ENCODE peak calls at places on chromosomes 16 and 17, in ten cellular contexts. One of them, this sample, is unnamed.

GRCh38 chr16:67767953-67768352 is 38.4 kb downstream of the RANBP10 start:
- DNase-seq in ovary: no peak
- DNase-seq in CD8-positive, alpha-beta T cell: no peak
- DNase-seq in neural progenitor cell: no peak
- DNase-seq in mucosa of descending colon: no peak
- DNase-seq in heart left ventricle: no peak
- DNase-seq in right lobe of liver: no peak
- DNase-seq in Panc1: no peak
- DNase-seq in fibroblast of lung: peak; percentile 80
- DNase-seq in thoracic aorta: no peak
- DNase-seq in this sample: no peak

GRCh38 chr16:11547517-11547916 is 39.2 kb downstream of the LITAF start:
- DNase-seq in fibroblast of lung: no peak
- DNase-seq in CD8-positive, alpha-beta T cell: no peak
- DNase-seq in mucosa of descending colon: no peak
- DNase-seq in neural progenitor cell: no peak
- DNase-seq in heart left ventricle: no peak
- DNase-seq in ovary: no peak
- DNase-seq in Panc1: no peak
- DNase-seq in thoracic aorta: no peak
- DNase-seq in right lobe of liver: no peak
- DNase-seq in this sample: no peak

GRCh38 chr16:49419016-49419415 is 45.4 kb downstream of the C16orf78 start:
- DNase-seq in mucosa of descending colon: no peak
- DNase-seq in neural progenitor cell: peak; percentile 28
- DNase-seq in CD8-positive, alpha-beta T cell: no peak
- DNase-seq in fibroblast of lung: no peak
- DNase-seq in right lobe of liver: no peak
- DNase-seq in thoracic aorta: no peak
- DNase-seq in heart left ventricle: no peak
- DNase-seq in Panc1: no peak
- DNase-seq in ovary: no peak
- DNase-seq in this sample: no peak

GRCh38 chr17:75536401-75536800 is 10.9 kb downstream of the LLGL2 start:
- DNase-seq in CD8-positive, alpha-beta T cell: no peak
- DNase-seq in mucosa of descending colon: no peak
- DNase-seq in thoracic aorta: no peak
- DNase-seq in ovary: no peak
- DNase-seq in neural progenitor cell: no peak
- DNase-seq in heart left ventricle: no peak
- DNase-seq in fibroblast of lung: no peak
- DNase-seq in Panc1: no peak
- DNase-seq in right lobe of liver: no peak
- DNase-seq in this sample: no peak

GRCh38 chr16:54936086-54936978 is 5.7 kb downstream of the IRX5 start:
- DNase-seq in right lobe of liver: no peak
- DNase-seq in neural progenitor cell: peak; percentile 89
- DNase-seq in thoracic aorta: no peak
- DNase-seq in ovary: no peak
- DNase-seq in CD8-positive, alpha-beta T cell: no peak
- DNase-seq in Panc1: no peak
- DNase-seq in heart left ventricle: no peak
- DNase-seq in fibroblast of lung: no peak
- DNase-seq in mucosa of descending colon: no peak
- DNase-seq in this sample: no peak

GRCh38 chr17:74852237-74853047 is 7.2 kb downstream of the GRIN2C start:
- DNase-seq in thoracic aorta: no peak
- DNase-seq in Panc1: no peak
- DNase-seq in neural progenitor cell: peak; percentile 93
- DNase-seq in right lobe of liver: no peak
- DNase-seq in heart left ventricle: no peak
- DNase-seq in mucosa of descending colon: peak; percentile 48
- DNase-seq in CD8-positive, alpha-beta T cell: peak; percentile 55
- DNase-seq in ovary: no peak
- DNase-seq in fibroblast of lung: no peak
- DNase-seq in this sample: no peak

GRCh38 chr16:80122155-80122554 is 418.6 kb upstream of the DYNLRB2 start:
- DNase-seq in right lobe of liver: no peak
- DNase-seq in fibroblast of lung: peak; percentile 75
- DNase-seq in mucosa of descending colon: peak; percentile 46
- DNase-seq in CD8-positive, alpha-beta T cell: no peak
- DNase-seq in ovary: peak; percentile 48
- DNase-seq in thoracic aorta: no peak
- DNase-seq in heart left ventricle: peak; percentile 32
- DNase-seq in Panc1: no peak
- DNase-seq in neural progenitor cell: no peak
- DNase-seq in this sample: peak; percentile 81

GRCh38 chr16:66248096-66248495 is 118.4 kb upstream of the CDH5 start:
- DNase-seq in fibroblast of lung: peak; percentile 73
- DNase-seq in CD8-positive, alpha-beta T cell: no peak
- DNase-seq in mucosa of descending colon: peak; percentile 20
- DNase-seq in right lobe of liver: no peak
- DNase-seq in ovary: peak; percentile 87
- DNase-seq in thoracic aorta: no peak
- DNase-seq in Panc1: no peak
- DNase-seq in neural progenitor cell: no peak
- DNase-seq in heart left ventricle: peak; percentile 68
- DNase-seq in this sample: peak; percentile 88

GRCh38 chr17:3659541-3660111 is 8.8 kb downstream of the TAX1BP3 start:
- DNase-seq in mucosa of descending colon: peak; percentile 62
- DNase-seq in ovary: peak; percentile 88
- DNase-seq in CD8-positive, alpha-beta T cell: no peak
- DNase-seq in fibroblast of lung: peak; percentile 94
- DNase-seq in thoracic aorta: peak; percentile 51
- DNase-seq in heart left ventricle: peak; percentile 62
- DNase-seq in right lobe of liver: no peak
- DNase-seq in neural progenitor cell: no peak
- DNase-seq in Panc1: no peak
- DNase-seq in this sample: peak; percentile 87

GRCh38 chr17:77717941-77718668 is 240.4 kb upstream of the TNRC6C start:
- DNase-seq in neural progenitor cell: peak; percentile 85
- DNase-seq in Panc1: no peak
- DNase-seq in thoracic aorta: no peak
- DNase-seq in CD8-positive, alpha-beta T cell: no peak
- DNase-seq in mucosa of descending colon: no peak
- DNase-seq in fibroblast of lung: no peak
- DNase-seq in right lobe of liver: no peak
- DNase-seq in ovary: no peak
- DNase-seq in heart left ventricle: no peak
- DNase-seq in this sample: no peak

GRCh38 chr16:50559342-50559741 is 11.1 kb downstream of the NKD1 start:
- DNase-seq in Panc1: no peak
- DNase-seq in mucosa of descending colon: no peak
- DNase-seq in neural progenitor cell: no peak
- DNase-seq in ovary: no peak
- DNase-seq in CD8-positive, alpha-beta T cell: no peak
- DNase-seq in thoracic aorta: no peak
- DNase-seq in fibroblast of lung: no peak
- DNase-seq in right lobe of liver: no peak
- DNase-seq in heart left ventricle: no peak
- DNase-seq in this sample: no peak

GRCh38 chr16:87570938-87571867 is 31.1 kb upstream of the JPH3 start:
- DNase-seq in CD8-positive, alpha-beta T cell: no peak
- DNase-seq in Panc1: no peak
- DNase-seq in right lobe of liver: peak; percentile 87
- DNase-seq in heart left ventricle: no peak
- DNase-seq in fibroblast of lung: peak; percentile 75
- DNase-seq in thoracic aorta: peak; percentile 28
- DNase-seq in mucosa of descending colon: peak; percentile 64
- DNase-seq in neural progenitor cell: peak; percentile 73
- DNase-seq in ovary: peak; percentile 51
- DNase-seq in this sample: no peak

GRCh38 chr16:50152386-50152806 is 710 bp upstream of the TENT4B start:
- DNase-seq in CD8-positive, alpha-beta T cell: peak; percentile 81
- DNase-seq in heart left ventricle: no peak
- DNase-seq in mucosa of descending colon: peak; percentile 65
- DNase-seq in neural progenitor cell: no peak
- DNase-seq in fibroblast of lung: peak; percentile 29
- DNase-seq in Panc1: peak; percentile 8
- DNase-seq in right lobe of liver: peak; percentile 69
- DNase-seq in ovary: no peak
- DNase-seq in thoracic aorta: no peak
- DNase-seq in this sample: peak; percentile 76

GRCh38 chr16:29007865-29008593 is 23.2 kb downstream of the LAT start:
- DNase-seq in mucosa of descending colon: no peak
- DNase-seq in fibroblast of lung: peak; percentile 61
- DNase-seq in neural progenitor cell: no peak
- DNase-seq in Panc1: no peak
- DNase-seq in heart left ventricle: no peak
- DNase-seq in thoracic aorta: no peak
- DNase-seq in CD8-positive, alpha-beta T cell: peak; percentile 81
- DNase-seq in ovary: no peak
- DNase-seq in right lobe of liver: no peak
- DNase-seq in this sample: no peak

GRCh38 chr17:40443196-40443987 is at the start of gene IGFBP4:
- DNase-seq in CD8-positive, alpha-beta T cell: peak; percentile 83
- DNase-seq in thoracic aorta: no peak
- DNase-seq in neural progenitor cell: peak; percentile 94
- DNase-seq in fibroblast of lung: peak; percentile 79
- DNase-seq in ovary: peak; percentile 91
- DNase-seq in mucosa of descending colon: peak; percentile 88
- DNase-seq in right lobe of liver: peak; percentile 88
- DNase-seq in Panc1: no peak
- DNase-seq in heart left ventricle: peak; percentile 86
- DNase-seq in this sample: peak; percentile 94

GRCh38 chr17:82441686-82442487 is 8.7 kb downstream of the CYBC1 start:
- DNase-seq in Panc1: no peak
- DNase-seq in ovary: no peak
- DNase-seq in thoracic aorta: no peak
- DNase-seq in mucosa of descending colon: no peak
- DNase-seq in fibroblast of lung: no peak
- DNase-seq in right lobe of liver: no peak
- DNase-seq in heart left ventricle: no peak
- DNase-seq in neural progenitor cell: no peak
- DNase-seq in CD8-positive, alpha-beta T cell: no peak
- DNase-seq in this sample: no peak
- H3K4me1 ChIP-seq in Panc1: peaks cover 11% of the 10 kb centered on the region
- H3K4me1 ChIP-seq in ovary: peaks cover 9% of the 10 kb centered on the region
- H3K4me1 ChIP-seq in thoracic aorta: peaks cover 17% of the 10 kb centered on the region
- H3K4me1 ChIP-seq in mucosa of descending colon: no peaks in the 10 kb centered on the region
- H3K4me1 ChIP-seq in fibroblast of lung: no peaks in the 10 kb centered on the region
- H3K4me1 ChIP-seq in right lobe of liver: no peaks in the 10 kb centered on the region
- H3K4me1 ChIP-seq in heart left ventricle: no peaks in the 10 kb centered on the region
- H3K4me1 ChIP-seq in neural progenitor cell: no peaks in the 10 kb centered on the region
- H3K4me1 ChIP-seq in CD8-positive, alpha-beta T cell: peaks cover 6% of the 10 kb centered on the region
- H3K4me1 ChIP-seq in this sample: no peaks in the 10 kb centered on the region

GRCh38 chr17:18163528-18163927 is 20.1 kb upstream of the ALKBH5 start:
- DNase-seq in CD8-positive, alpha-beta T cell: no peak
- DNase-seq in Panc1: no peak
- DNase-seq in thoracic aorta: no peak
- DNase-seq in heart left ventricle: no peak
- DNase-seq in right lobe of liver: no peak
- DNase-seq in neural progenitor cell: no peak
- DNase-seq in fibroblast of lung: no peak
- DNase-seq in mucosa of descending colon: no peak
- DNase-seq in ovary: no peak
- DNase-seq in this sample: no peak

GRCh38 chr17:18161226-18162094 is 22.2 kb upstream of the ALKBH5 start:
- DNase-seq in fibroblast of lung: no peak
- DNase-seq in mucosa of descending colon: no peak
- DNase-seq in ovary: no peak
- DNase-seq in heart left ventricle: no peak
- DNase-seq in thoracic aorta: no peak
- DNase-seq in right lobe of liver: no peak
- DNase-seq in CD8-positive, alpha-beta T cell: no peak
- DNase-seq in neural progenitor cell: no peak
- DNase-seq in Panc1: no peak
- DNase-seq in this sample: no peak

GRCh38 chr17:18167421-18167820 is 16.2 kb upstream of the ALKBH5 start:
- DNase-seq in CD8-positive, alpha-beta T cell: no peak
- DNase-seq in Panc1: no peak
- DNase-seq in fibroblast of lung: no peak
- DNase-seq in heart left ventricle: no peak
- DNase-seq in neural progenitor cell: no peak
- DNase-seq in thoracic aorta: no peak
- DNase-seq in ovary: no peak
- DNase-seq in right lobe of liver: no peak
- DNase-seq in mucosa of descending colon: no peak
- DNase-seq in this sample: no peak

GRCh38 chr17:18172528-18173278 is 10.9 kb upstream of the ALKBH5 start:
- DNase-seq in fibroblast of lung: peak; percentile 76
- DNase-seq in Panc1: no peak
- DNase-seq in right lobe of liver: no peak
- DNase-seq in CD8-positive, alpha-beta T cell: no peak
- DNase-seq in thoracic aorta: no peak
- DNase-seq in ovary: no peak
- DNase-seq in mucosa of descending colon: no peak
- DNase-seq in neural progenitor cell: no peak
- DNase-seq in heart left ventricle: no peak
- DNase-seq in this sample: no peak

DNA sequence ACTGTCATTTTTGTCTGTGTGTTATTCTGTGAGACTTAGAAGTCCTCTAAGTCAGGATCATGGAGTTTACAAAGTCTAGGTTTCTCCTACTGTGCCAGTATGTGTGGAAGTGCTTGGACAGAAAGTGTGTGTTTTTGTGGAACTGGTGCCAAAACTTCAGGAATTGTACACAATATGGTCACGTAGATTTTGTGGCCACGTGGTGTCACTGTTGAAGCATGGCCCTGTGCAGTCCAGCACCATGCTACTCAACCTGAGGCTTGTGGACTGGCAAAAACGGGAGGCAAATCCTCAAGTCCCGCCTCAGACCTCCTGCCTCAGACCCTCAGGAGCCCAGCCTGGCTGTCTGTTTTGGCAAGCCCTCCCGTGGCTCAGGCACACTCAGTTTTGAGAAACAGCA is 16.7 kb upstream of the ALKBH5 start:
- DNase-seq in right lobe of liver: no peak
- DNase-seq in CD8-positive, alpha-beta T cell: no peak
- DNase-seq in thoracic aorta: no peak
- DNase-seq in fibroblast of lung: no peak
- DNase-seq in mucosa of descending colon: no peak
- DNase-seq in Panc1: no peak
- DNase-seq in heart left ventricle: no peak
- DNase-seq in ovary: no peak
- DNase-seq in neural progenitor cell: no peak
- DNase-seq in this sample: no peak
- TF ChIP-seq CTCF in right lobe of liver: peak; percentile 44
- TF ChIP-seq CTCF in CD8-positive, alpha-beta T cell: no peak
- TF ChIP-seq CTCF in thoracic aorta: no peak
- TF ChIP-seq CTCF in fibroblast of lung: no peak
- TF ChIP-seq CTCF in mucosa of descending colon: no peak
- TF ChIP-seq CTCF in Panc1: no peak
- TF ChIP-seq CTCF in heart left ventricle: no peak
- TF ChIP-seq CTCF in ovary: no peak
- TF ChIP-seq CTCF in neural progenitor cell: peak; percentile 35
- TF ChIP-seq CTCF in this sample: no peak

GRCh38 chr17:11245792-11246191 is 4.8 kb downstream of the SHISA6 start:
- DNase-seq in thoracic aorta: no peak
- DNase-seq in ovary: no peak
- DNase-seq in heart left ventricle: no peak
- DNase-seq in CD8-positive, alpha-beta T cell: no peak
- DNase-seq in fibroblast of lung: no peak
- DNase-seq in Panc1: no peak
- DNase-seq in mucosa of descending colon: no peak
- DNase-seq in neural progenitor cell: no peak
- DNase-seq in right lobe of liver: no peak
- DNase-seq in this sample: no peak
- H3K4me1 ChIP-seq in thoracic aorta: no peaks in the 10 kb centered on the region
- H3K4me1 ChIP-seq in ovary: no peaks in the 10 kb centered on the region
- H3K4me1 ChIP-seq in heart left ventricle: no peaks in the 10 kb centered on the region
- H3K4me1 ChIP-seq in CD8-positive, alpha-beta T cell: no peaks in the 10 kb centered on the region
- H3K4me1 ChIP-seq in fibroblast of lung: no peaks in the 10 kb centered on the region
- H3K4me1 ChIP-seq in Panc1: no peaks in the 10 kb centered on the region
- H3K4me1 ChIP-seq in mucosa of descending colon: no peaks in the 10 kb centered on the region
- H3K4me1 ChIP-seq in neural progenitor cell: peaks cover 3% of the 10 kb centered on the region
- H3K4me1 ChIP-seq in right lobe of liver: no peaks in the 10 kb centered on the region
- H3K4me1 ChIP-seq in this sample: no peaks in the 10 kb centered on the region

GRCh38 chr17:11296994-11297393 is 56.0 kb downstream of the SHISA6 start:
- DNase-seq in fibroblast of lung: no peak
- DNase-seq in heart left ventricle: no peak
- DNase-seq in ovary: no peak
- DNase-seq in Panc1: no peak
- DNase-seq in mucosa of descending colon: no peak
- DNase-seq in thoracic aorta: no peak
- DNase-seq in right lobe of liver: no peak
- DNase-seq in neural progenitor cell: peak; percentile 36
- DNase-seq in CD8-positive, alpha-beta T cell: no peak
- DNase-seq in this sample: no peak
- TF ChIP-seq CTCF in fibroblast of lung: no peak
- TF ChIP-seq CTCF in heart left ventricle: no peak
- TF ChIP-seq CTCF in ovary: no peak
- TF ChIP-seq CTCF in Panc1: no peak
- TF ChIP-seq CTCF in mucosa of descending colon: no peak
- TF ChIP-seq CTCF in thoracic aorta: no peak
- TF ChIP-seq CTCF in right lobe of liver: peak; percentile 57
- TF ChIP-seq CTCF in neural progenitor cell: peak; percentile 66
- TF ChIP-seq CTCF in CD8-positive, alpha-beta T cell: no peak
- TF ChIP-seq CTCF in this sample: peak; percentile 9